ENCODE peak calls at places on chromosomes 2 and 18, in six cellular contexts. One of them, this sample, is unnamed.

GRCh38 chr18:26909599-26910290 is 44.2 kb upstream of the AQP4 start:
- DNase-seq in Right ventricle myocardium superior: no peak
- DNase-seq in kidney: no peak
- DNase-seq in GM23248: peak
- DNase-seq in stimulated activated CD8-positive, alpha-beta memory T cell treated with anti-CD3 and anti-CD28 coated beads, Interleukin-4, amount 100 ng/mL, for 24 hours: no peak
- DNase-seq in CD8-positive, alpha-beta memory T cell: no peak
- DNase-seq in this sample: no peak

GRCh38 chr18:29811519-29811918 is 1231.0 kb downstream of the DSC3 start:
- DNase-seq in Right ventricle myocardium superior: no peak
- DNase-seq in kidney: peak
- DNase-seq in GM23248: no peak
- DNase-seq in stimulated activated CD8-positive, alpha-beta memory T cell treated with anti-CD3 and anti-CD28 coated beads, Interleukin-4, amount 100 ng/mL, for 24 hours: no peak
- DNase-seq in CD8-positive, alpha-beta memory T cell: no peak
- DNase-seq in this sample: no peak

GRCh38 chr2:26300234-26300641 is 45.7 kb upstream of the SELENOI start:
- DNase-seq in Right ventricle myocardium superior: no peak
- DNase-seq in kidney: no peak
- DNase-seq in GM23248: peak
- DNase-seq in stimulated activated CD8-positive, alpha-beta memory T cell treated with anti-CD3 and anti-CD28 coated beads, Interleukin-4, amount 100 ng/mL, for 24 hours: no peak
- DNase-seq in CD8-positive, alpha-beta memory T cell: no peak
- DNase-seq in this sample: peak

GRCh38 chr2:218008060-218009040 is 5.6 kb upstream of the TNS1 start:
- DNase-seq in Right ventricle myocardium superior: no peak
- DNase-seq in kidney: no peak
- DNase-seq in GM23248: peak
- DNase-seq in stimulated activated CD8-positive, alpha-beta memory T cell treated with anti-CD3 and anti-CD28 coated beads, Interleukin-4, amount 100 ng/mL, for 24 hours: no peak
- DNase-seq in CD8-positive, alpha-beta memory T cell: no peak
- DNase-seq in this sample: no peak

GRCh38 chr2:233976087-233976486 is 58.9 kb downstream of the TRPM8 start:
- DNase-seq in Right ventricle myocardium superior: no peak
- DNase-seq in kidney: no peak
- DNase-seq in GM23248: no peak
- DNase-seq in stimulated activated CD8-positive, alpha-beta memory T cell treated with anti-CD3 and anti-CD28 coated beads, Interleukin-4, amount 100 ng/mL, for 24 hours: no peak
- DNase-seq in CD8-positive, alpha-beta memory T cell: no peak
- DNase-seq in this sample: no peak

GRCh38 chr2:71700880-71701397 is 247.6 kb downstream of the DYSF start:
- DNase-seq in Right ventricle myocardium superior: peak
- DNase-seq in kidney: peak
- DNase-seq in GM23248: peak
- DNase-seq in stimulated activated CD8-positive, alpha-beta memory T cell treated with anti-CD3 and anti-CD28 coated beads, Interleukin-4, amount 100 ng/mL, for 24 hours: no peak
- DNase-seq in CD8-positive, alpha-beta memory T cell: no peak
- DNase-seq in this sample: peak

GRCh38 chr2:36397040-36397616 is 41.5 kb downstream of the CRIM1 start:
- DNase-seq in Right ventricle myocardium superior: no peak
- DNase-seq in kidney: no peak
- DNase-seq in GM23248: no peak
- DNase-seq in stimulated activated CD8-positive, alpha-beta memory T cell treated with anti-CD3 and anti-CD28 coated beads, Interleukin-4, amount 100 ng/mL, for 24 hours: no peak
- DNase-seq in CD8-positive, alpha-beta memory T cell: no peak
- DNase-seq in this sample: no peak

GRCh38 chr18:13528739-13529392 is 197.5 kb downstream of the FAM210A start:
- DNase-seq in Right ventricle myocardium superior: no peak
- DNase-seq in kidney: no peak
- DNase-seq in GM23248: no peak
- DNase-seq in stimulated activated CD8-positive, alpha-beta memory T cell treated with anti-CD3 and anti-CD28 coated beads, Interleukin-4, amount 100 ng/mL, for 24 hours: no peak
- DNase-seq in CD8-positive, alpha-beta memory T cell: no peak
- DNase-seq in this sample: no peak

GRCh38 chr2:2732331-2733119 is 401.4 kb upstream of the MYT1L start:
- DNase-seq in Right ventricle myocardium superior: no peak
- DNase-seq in kidney: no peak
- DNase-seq in GM23248: no peak
- DNase-seq in stimulated activated CD8-positive, alpha-beta memory T cell treated with anti-CD3 and anti-CD28 coated beads, Interleukin-4, amount 100 ng/mL, for 24 hours: no peak
- DNase-seq in CD8-positive, alpha-beta memory T cell: no peak
- DNase-seq in this sample: no peak

GRCh38 chr2:172113617-172114016 is 10.9 kb upstream of the DLX2 start:
- DNase-seq in Right ventricle myocardium superior: no peak
- DNase-seq in kidney: no peak
- DNase-seq in GM23248: peak
- DNase-seq in stimulated activated CD8-positive, alpha-beta memory T cell treated with anti-CD3 and anti-CD28 coated beads, Interleukin-4, amount 100 ng/mL, for 24 hours: no peak
- DNase-seq in CD8-positive, alpha-beta memory T cell: no peak
- DNase-seq in this sample: no peak

GRCh38 chr2:74653589-74653984 is 460 bp upstream of the SEMA4F start:
- DNase-seq in Right ventricle myocardium superior: no peak
- DNase-seq in kidney: no peak
- DNase-seq in GM23248: no peak
- DNase-seq in stimulated activated CD8-positive, alpha-beta memory T cell treated with anti-CD3 and anti-CD28 coated beads, Interleukin-4, amount 100 ng/mL, for 24 hours: no peak
- DNase-seq in CD8-positive, alpha-beta memory T cell: no peak
- DNase-seq in this sample: no peak

GRCh38 chr18:7616661-7617060 is 49.5 kb downstream of the PTPRM start:
- DNase-seq in Right ventricle myocardium superior: peak
- DNase-seq in kidney: peak
- DNase-seq in GM23248: peak
- DNase-seq in stimulated activated CD8-positive, alpha-beta memory T cell treated with anti-CD3 and anti-CD28 coated beads, Interleukin-4, amount 100 ng/mL, for 24 hours: no peak
- DNase-seq in CD8-positive, alpha-beta memory T cell: no peak
- DNase-seq in this sample: peak

GRCh38 chr2:208227581-208228232 is 27.2 kb downstream of the IDH1 start:
- DNase-seq in Right ventricle myocardium superior: no peak
- DNase-seq in kidney: no peak
- DNase-seq in GM23248: no peak
- DNase-seq in stimulated activated CD8-positive, alpha-beta memory T cell treated with anti-CD3 and anti-CD28 coated beads, Interleukin-4, amount 100 ng/mL, for 24 hours: no peak
- DNase-seq in CD8-positive, alpha-beta memory T cell: no peak
- DNase-seq in this sample: no peak

This sample was measured in right cardiac atrium.